ENCODE peak calls at places on chromosomes 5 and 9, in four cellular contexts. J is transverse colon, X is A673, H is upper lobe of right lung. S is an unnamed sample.
A peak's percentile ranks its signal among the peaks of the same experiment; 100 is the strongest.

GRCh38 chr5:129112295-129112694 is 17.7 kb downstream of the ISOC1 start:
- DNase-seq in J (no peak), X (no peak), H (no peak), S (no peak)

GRCh38 chr9:126397056-126397455 is 70.4 kb downstream of the MVB12B start:
- DNase-seq in J (peak; percentile 66), X (no peak), H (no peak), S (peak; percentile 90)

GRCh38 chr9:127854169-127854833 is at the start of gene ENG:
- DNase-seq in J (peak; percentile 58), X (peak; percentile 78), H (peak; percentile 87), S (peak; percentile 88)

GRCh38 chr9:109092051-109092580 is 27.6 kb downstream of the TMEM245 start:
- DNase-seq in J (no peak), X (no peak), H (no peak), S (no peak)

GRCh38 chr5:129460951-129461815 is 1.1 kb downstream of the ADAMTS19 start:
- DNase-seq in J (peak; percentile 45), X (peak; percentile 32), H (peak; percentile 66), S (no peak)

GRCh38 chr5:172616730-172617129 is 24.3 kb upstream of the NEURL1B start:
- DNase-seq in J (no peak), X (no peak), H (no peak), S (no peak)

GRCh38 chr5:103620851-103621547 is 58.4 kb upstream of the NUDT12 start:
- DNase-seq in J (no peak), X (no peak), H (no peak), S (no peak)

GRCh38 chr5:109868737-109869136 is 179.0 kb downstream of the MAN2A1 start:
- DNase-seq in J (no peak), X (no peak), H (no peak), S (no peak)

GRCh38 chr5:159133041-159133741 is 33.5 kb upstream of the EBF1 start:
- DNase-seq in J (no peak), X (peak; percentile 60), H (no peak), S (peak; percentile 24)

GRCh38 chr9:89743576-89744254 is 138.9 kb downstream of the GADD45G start:
- DNase-seq in J (no peak), X (no peak), H (no peak), S (peak; percentile 94)

GRCh38 chr5:158212915-158213314 is 354.0 kb upstream of the CLINT1 start:
- DNase-seq in J (no peak), X (peak; percentile 0), H (no peak), S (peak; percentile 36)

GRCh38 chr5:79133121-79133656 is 21.6 kb downstream of the BHMT start:
- DNase-seq in J (no peak), X (peak; percentile 66), H (no peak), S (peak; percentile 66)

GRCh38 chr9:128405780-128406171 is 14.9 kb upstream of the CERCAM start:
- DNase-seq in J (no peak), X (no peak), H (no peak), S (no peak)

GRCh38 chr5:133635051-133635450 is 22.7 kb upstream of the FSTL4 start:
- DNase-seq in J (no peak), X (peak; percentile 72), H (no peak), S (no peak)

GRCh38 chr5:67339219-67339767 is 142.7 kb upstream of the CD180 start:
- DNase-seq in J (no peak), X (no peak), H (no peak), S (no peak)

GRCh38 chr9:92147030-92147853 is 32.0 kb upstream of the SPTLC1 start:
- DNase-seq in J (peak; percentile 41), X (no peak), H (peak; percentile 80), S (peak; percentile 95)

GRCh38 chr9:38026021-38026809 is 42.8 kb downstream of the SHB start:
- DNase-seq in J (no peak), X (peak; percentile 93), H (no peak), S (peak; percentile 93)

GRCh38 chr9:22098636-22099332 is 89.7 kb upstream of the CDKN2B start:
- DNase-seq in J (no peak), X (no peak), H (no peak), S (no peak)

GRCh38 chr5:122295138-122295537 is 16.9 kb upstream of the SNCAIP start:
- DNase-seq in J (no peak), X (peak; percentile 25), H (no peak), S (no peak)

GRCh38 chr5:102511666-102512065 is 12.9 kb upstream of the SLCO6A1 start:
- DNase-seq in J (no peak), X (peak; percentile 6), H (no peak), S (peak; percentile 51)

GRCh38 chr5:174794941-174795672 is 70.7 kb downstream of the MSX2 start:
- DNase-seq in J (no peak), X (no peak), H (no peak), S (peak; percentile 70)

GRCh38 chr5:7364226-7364875 is 31.6 kb upstream of the ADCY2 start:
- DNase-seq in J (no peak), X (no peak), H (no peak), S (no peak)

GRCh38 chr5:72788851-72789505 is 27.5 kb upstream of the TNPO1 start:
- DNase-seq in J (no peak), X (no peak), H (no peak), S (no peak)

GRCh38 chr9:68822596-68823165 is 117.6 kb downstream of the PIP5K1B start:
- DNase-seq in J (peak; percentile 13), X (no peak), H (no peak), S (no peak)

GRCh38 chr5:80187274-80187673 is 68.6 kb downstream of the SERINC5 start:
- DNase-seq in J (no peak), X (no peak), H (no peak), S (no peak)

GRCh38 chr9:35574578-35575104 is 30.4 kb upstream of the TESK1 start:
- DNase-seq in J (no peak), X (no peak), H (no peak), S (no peak)

GRCh38 chr5:98403131-98403530 is 370.3 kb upstream of the RGMB start:
- DNase-seq in J (no peak), X (no peak), H (no peak), S (no peak)

GRCh38 chr5:85320495-85320894 is 935.8 kb upstream of the EDIL3 start:
- DNase-seq in J (no peak), X (no peak), H (no peak), S (no peak)

GRCh38 chr5:10994088-10994986 is 233.3 kb upstream of the DAP start:
- DNase-seq in J (no peak), X (no peak), H (no peak), S (no peak)

GRCh38 chr9:131826966-131827525 is 87.2 kb upstream of the RAPGEF1 start:
- DNase-seq in J (no peak), X (no peak), H (no peak), S (no peak)

GRCh38 chr5:147481376-147481775 is 28.5 kb downstream of the DPYSL3 start:
- DNase-seq in J (no peak), X (no peak), H (no peak), S (no peak)

GRCh38 chr5:1256776-1257175 is 31.6 kb downstream of the SLC6A18 start:
- DNase-seq in J (no peak), X (no peak), H (no peak), S (no peak)
- H3K4me3 ChIP-seq in J (no peak overlapping the region), X (no peak overlapping the region), H (no peak overlapping the region), S (no peak overlapping the region)

DNA sequence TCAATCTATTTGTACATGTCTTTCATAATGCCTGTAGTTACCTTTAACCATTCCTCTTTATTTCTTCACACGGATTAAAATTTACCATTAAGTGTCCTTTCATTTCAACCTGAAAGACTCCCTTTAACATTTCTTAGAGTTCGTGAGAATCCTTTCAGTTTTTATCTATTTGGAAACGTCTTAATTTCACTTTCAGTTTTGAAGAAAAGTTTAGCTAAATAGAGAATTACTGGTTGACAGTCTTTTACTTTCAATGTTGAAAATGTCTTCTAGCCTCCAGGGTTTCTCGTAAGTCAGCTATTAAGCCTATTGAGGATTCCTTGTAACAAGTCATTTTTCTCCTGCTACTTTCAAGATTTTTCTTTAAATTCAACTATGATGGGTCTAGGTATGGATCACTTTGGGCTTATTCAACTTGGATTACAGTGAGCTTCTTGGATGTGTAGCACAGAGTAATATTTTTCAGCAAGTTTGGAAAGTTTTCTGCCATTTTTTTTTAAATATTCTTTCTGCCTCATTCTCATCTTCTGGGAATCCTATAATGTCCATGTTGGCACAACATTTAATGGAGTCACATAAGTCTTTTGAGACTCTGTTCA is 48.5 kb downstream of the RFX3 start:
- DNase-seq in J (no peak), X (no peak), H (no peak), S (no peak)
- H3K4me1 ChIP-seq in J (no peaks in the 10 kb centered on the region), X (peaks cover 9% of the 10 kb centered on the region), H (peaks cover 7% of the 10 kb centered on the region), S (peaks cover 2% of the 10 kb centered on the region)

GRCh38 chr5:162190-162564 is 29.1 kb upstream of the LRRC14B start:
- DNase-seq in J (no peak), X (no peak), H (no peak), S (no peak)

GRCh38 chr5:160894-161540 is 30.3 kb upstream of the LRRC14B start:
- DNase-seq in J (no peak), X (no peak), H (peak; percentile 54), S (peak; percentile 58)

GRCh38 chr5:160173-160510 is 31.2 kb upstream of the LRRC14B start:
- DNase-seq in J (no peak), X (no peak), H (peak; percentile 50), S (peak; percentile 91)

GRCh38 chr5:162565-163337 is 28.5 kb upstream of the LRRC14B start:
- DNase-seq in J (no peak), X (no peak), H (peak; percentile 57), S (no peak)

DNA sequence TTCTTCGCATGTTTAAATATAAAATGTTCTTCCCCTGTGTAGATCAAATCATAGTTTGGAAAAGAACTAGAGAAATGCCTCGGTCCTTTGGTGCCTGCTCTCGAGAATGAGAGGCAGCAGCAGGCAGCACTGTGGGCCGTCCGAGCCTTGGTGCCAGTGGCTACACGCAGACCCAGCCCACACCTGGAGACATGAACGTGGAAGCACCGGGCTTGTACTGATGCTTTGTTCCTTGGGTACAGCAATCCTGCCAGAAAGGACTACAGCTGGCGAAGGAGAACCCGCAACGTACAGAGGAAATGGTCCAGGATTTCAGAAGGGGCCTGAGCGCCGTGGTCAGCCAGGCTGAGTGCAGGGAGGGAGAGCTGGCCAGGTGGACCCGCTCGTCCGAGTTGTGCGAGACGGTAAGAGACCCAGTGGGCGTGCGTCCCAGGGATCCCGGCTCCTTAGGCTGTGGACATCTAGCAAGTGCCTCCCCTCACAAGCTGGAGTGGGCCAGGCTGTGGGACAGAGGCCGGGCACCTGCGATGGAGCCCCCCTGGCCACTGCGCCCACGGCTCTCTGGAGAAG is 29.7 kb upstream of the LRRC14B start:
- DNase-seq in J (no peak), X (no peak), H (peak; percentile 56), S (no peak)
- H3K36me3 ChIP-seq in J (no peaks in the 10 kb centered on the region), X (no peaks in the 10 kb centered on the region), H (no peaks in the 10 kb centered on the region), S (no peaks in the 10 kb centered on the region)

DNA sequence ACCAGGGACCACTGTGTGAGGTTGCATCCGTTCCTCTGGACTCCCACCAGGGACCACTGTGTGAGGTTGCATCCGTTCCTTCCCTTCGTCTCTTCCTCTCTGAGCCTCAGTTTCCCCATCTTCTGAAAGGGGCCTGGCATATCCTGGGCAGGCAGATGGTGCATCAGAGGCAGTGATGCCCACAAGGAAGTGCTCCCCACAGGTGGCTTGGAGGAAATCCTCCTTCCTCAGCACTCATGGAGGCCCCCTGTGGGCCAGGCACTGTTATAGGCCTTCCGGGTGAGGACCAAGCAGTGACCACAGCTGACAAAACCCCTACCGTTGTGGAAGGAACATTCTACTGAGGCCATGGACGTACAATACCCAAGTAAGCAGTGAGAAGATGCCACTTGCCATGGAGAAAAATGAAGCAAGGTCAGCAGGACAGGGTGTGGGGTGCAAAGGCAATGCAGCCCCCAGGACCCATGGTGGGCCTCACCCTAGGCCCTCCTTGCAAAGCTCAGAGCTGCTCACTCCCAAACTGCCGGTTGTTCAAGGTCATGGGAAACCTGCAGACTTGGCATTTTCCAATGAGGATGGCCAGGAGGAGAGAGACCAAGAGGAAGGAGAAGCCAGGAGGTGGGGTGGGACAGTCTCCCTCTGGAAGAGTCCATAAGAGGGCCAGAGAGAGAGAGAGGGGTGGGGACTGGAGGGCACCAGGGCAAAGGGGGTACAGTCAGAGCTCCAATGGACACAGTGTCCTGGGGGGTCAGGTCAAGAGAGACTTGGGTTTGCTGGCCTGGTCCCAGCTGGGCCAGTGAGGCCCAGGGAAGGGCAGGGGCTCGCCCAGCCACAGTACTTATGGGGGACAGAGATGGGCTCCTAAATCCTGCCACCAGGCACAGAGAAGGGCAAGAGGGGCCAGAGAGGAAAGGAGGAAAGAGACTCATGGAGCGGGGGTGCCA is 51.1 kb downstream of the C9orf50 start:
- DNase-seq in J (no peak), X (peak; percentile 38), H (no peak), S (no peak)
- H3K4me3 ChIP-seq in J (peak overlapping the region; percentile 50), X (peak overlapping the region; percentile 57), H (no peak overlapping the region), S (peak overlapping the region; percentile 50)